ENCODE peak calls at places on chromosomes 2 and 18, in seven cellular contexts. One of them, this sample, is unnamed.
A peak's percentile ranks its signal among the peaks of the same experiment; 100 is the strongest.

GRCh38 chr2:151973901-151974199 is 125.0 kb downstream of the CACNB4 start:
- DNase-seq in transverse colon: no peak
- DNase-seq in testis: peak; percentile 27
- DNase-seq in esophagus muscularis mucosa: no peak
- DNase-seq in spleen: no peak
- DNase-seq in prostate gland: no peak
- DNase-seq in right lobe of liver: no peak
- DNase-seq in this sample: peak; percentile 47

GRCh38 chr2:15223887-15224286 is 337.2 kb downstream of the NBAS start:
- DNase-seq in transverse colon: no peak
- DNase-seq in testis: no peak
- DNase-seq in esophagus muscularis mucosa: no peak
- DNase-seq in spleen: no peak
- DNase-seq in prostate gland: no peak
- DNase-seq in right lobe of liver: no peak
- DNase-seq in this sample: no peak

GRCh38 chr2:85668009-85668856 is at the start of gene SFTPB:
- DNase-seq in transverse colon: no peak
- DNase-seq in testis: no peak
- DNase-seq in esophagus muscularis mucosa: no peak
- DNase-seq in spleen: no peak
- DNase-seq in prostate gland: no peak
- DNase-seq in right lobe of liver: no peak
- DNase-seq in this sample: peak; percentile 24

GRCh38 chr2:208638059-208638458 is 231.5 kb downstream of the PTH2R start:
- DNase-seq in transverse colon: no peak
- DNase-seq in testis: no peak
- DNase-seq in esophagus muscularis mucosa: no peak
- DNase-seq in spleen: no peak
- DNase-seq in prostate gland: no peak
- DNase-seq in right lobe of liver: no peak
- DNase-seq in this sample: no peak

GRCh38 chr2:239597216-239597615 is 196.4 kb upstream of the HDAC4 start:
- DNase-seq in transverse colon: no peak
- DNase-seq in testis: peak; percentile 9
- DNase-seq in esophagus muscularis mucosa: no peak
- DNase-seq in spleen: peak; percentile 59
- DNase-seq in prostate gland: no peak
- DNase-seq in right lobe of liver: peak; percentile 33
- DNase-seq in this sample: no peak

GRCh38 chr2:105104208-105104731 is 66.4 kb downstream of the MRPS9 start:
- DNase-seq in transverse colon: no peak
- DNase-seq in testis: no peak
- DNase-seq in esophagus muscularis mucosa: no peak
- DNase-seq in spleen: no peak
- DNase-seq in prostate gland: no peak
- DNase-seq in right lobe of liver: no peak
- DNase-seq in this sample: no peak

GRCh38 chr2:174951746-174952145 is 53.4 kb downstream of the CHN1 start:
- DNase-seq in transverse colon: no peak
- DNase-seq in testis: no peak
- DNase-seq in esophagus muscularis mucosa: no peak
- DNase-seq in spleen: no peak
- DNase-seq in prostate gland: no peak
- DNase-seq in right lobe of liver: no peak
- DNase-seq in this sample: no peak

GRCh38 chr2:3183766-3184165 is 193.9 kb downstream of the EIPR1 start:
- DNase-seq in transverse colon: no peak
- DNase-seq in testis: no peak
- DNase-seq in esophagus muscularis mucosa: no peak
- DNase-seq in spleen: peak; percentile 54
- DNase-seq in prostate gland: no peak
- DNase-seq in right lobe of liver: peak; percentile 24
- DNase-seq in this sample: no peak

GRCh38 chr2:127508621-127509034 is 17.7 kb downstream of the IWS1 start:
- DNase-seq in transverse colon: peak; percentile 62
- DNase-seq in testis: peak; percentile 71
- DNase-seq in esophagus muscularis mucosa: no peak
- DNase-seq in spleen: no peak
- DNase-seq in prostate gland: peak; percentile 47
- DNase-seq in right lobe of liver: peak; percentile 66
- DNase-seq in this sample: peak; percentile 79

GRCh38 chr2:62654423-62654791 is 51.1 kb upstream of the EHBP1 start:
- DNase-seq in transverse colon: no peak
- DNase-seq in testis: no peak
- DNase-seq in esophagus muscularis mucosa: no peak
- DNase-seq in spleen: no peak
- DNase-seq in prostate gland: no peak
- DNase-seq in right lobe of liver: no peak
- DNase-seq in this sample: no peak

GRCh38 chr2:190540048-190540447 is 5.5 kb upstream of the NEMP2 start:
- DNase-seq in transverse colon: no peak
- DNase-seq in testis: no peak
- DNase-seq in esophagus muscularis mucosa: no peak
- DNase-seq in spleen: no peak
- DNase-seq in prostate gland: no peak
- DNase-seq in right lobe of liver: no peak
- DNase-seq in this sample: no peak

GRCh38 chr18:33751613-33752221 is 173.7 kb downstream of the ASXL3 start:
- DNase-seq in transverse colon: no peak
- DNase-seq in testis: no peak
- DNase-seq in esophagus muscularis mucosa: no peak
- DNase-seq in spleen: no peak
- DNase-seq in prostate gland: no peak
- DNase-seq in right lobe of liver: no peak
- DNase-seq in this sample: no peak

GRCh38 chr2:149679286-149679685 is 91.7 kb upstream of the MMADHC start:
- DNase-seq in transverse colon: no peak
- DNase-seq in testis: no peak
- DNase-seq in esophagus muscularis mucosa: no peak
- DNase-seq in spleen: no peak
- DNase-seq in prostate gland: no peak
- DNase-seq in right lobe of liver: no peak
- DNase-seq in this sample: no peak

GRCh38 chr2:27250652-27251379 is 12.0 kb downstream of the SLC30A3 start:
- DNase-seq in transverse colon: no peak
- DNase-seq in testis: no peak
- DNase-seq in esophagus muscularis mucosa: no peak
- DNase-seq in spleen: no peak
- DNase-seq in prostate gland: no peak
- DNase-seq in right lobe of liver: no peak
- DNase-seq in this sample: no peak

GRCh38 chr2:149653831-149654445 is 66.4 kb upstream of the MMADHC start:
- DNase-seq in transverse colon: no peak
- DNase-seq in testis: no peak
- DNase-seq in esophagus muscularis mucosa: no peak
- DNase-seq in spleen: no peak
- DNase-seq in prostate gland: no peak
- DNase-seq in right lobe of liver: no peak
- DNase-seq in this sample: no peak

GRCh38 chr2:6835467-6835866 is 30.2 kb downstream of the CMPK2 start:
- DNase-seq in transverse colon: no peak
- DNase-seq in testis: no peak
- DNase-seq in esophagus muscularis mucosa: no peak
- DNase-seq in spleen: no peak
- DNase-seq in prostate gland: no peak
- DNase-seq in right lobe of liver: no peak
- DNase-seq in this sample: no peak

GRCh38 chr2:135741043-135741394 is 636 bp upstream of the UBXN4 start:
- DNase-seq in transverse colon: no peak
- DNase-seq in testis: no peak
- DNase-seq in esophagus muscularis mucosa: no peak
- DNase-seq in spleen: no peak
- DNase-seq in prostate gland: no peak
- DNase-seq in right lobe of liver: no peak
- DNase-seq in this sample: no peak

GRCh38 chr2:135744761-135745314 is 3.2 kb downstream of the UBXN4 start:
- DNase-seq in transverse colon: no peak
- DNase-seq in testis: peak; percentile 32
- DNase-seq in esophagus muscularis mucosa: no peak
- DNase-seq in spleen: peak; percentile 29
- DNase-seq in prostate gland: no peak
- DNase-seq in right lobe of liver: no peak
- DNase-seq in this sample: no peak

GRCh38 chr2:135741395-135742306 is at the start of gene UBXN4:
- DNase-seq in transverse colon: peak; percentile 98
- DNase-seq in testis: peak; percentile 99
- DNase-seq in esophagus muscularis mucosa: peak; percentile 99
- DNase-seq in spleen: peak; percentile 100
- DNase-seq in prostate gland: peak; percentile 98
- DNase-seq in right lobe of liver: peak; percentile 99
- DNase-seq in this sample: peak; percentile 97

GRCh38 chr2:135743860-135744259 is 2.2 kb downstream of the UBXN4 start:
- DNase-seq in transverse colon: no peak
- DNase-seq in testis: no peak
- DNase-seq in esophagus muscularis mucosa: no peak
- DNase-seq in spleen: no peak
- DNase-seq in prostate gland: no peak
- DNase-seq in right lobe of liver: no peak
- DNase-seq in this sample: no peak

GRCh38 chr2:135742307-135742838 is 718 bp downstream of the UBXN4 start:
- DNase-seq in transverse colon: peak; percentile 36
- DNase-seq in testis: peak; percentile 52
- DNase-seq in esophagus muscularis mucosa: no peak
- DNase-seq in spleen: no peak
- DNase-seq in prostate gland: peak; percentile 26
- DNase-seq in right lobe of liver: no peak
- DNase-seq in this sample: peak; percentile 47
- TF ChIP-seq POLR2A in transverse colon: peak; percentile 56
- TF ChIP-seq POLR2A in testis: no peak
- TF ChIP-seq POLR2A in esophagus muscularis mucosa: no peak
- TF ChIP-seq POLR2A in spleen: no peak
- TF ChIP-seq POLR2A in prostate gland: no peak
- TF ChIP-seq POLR2A in right lobe of liver: peak; percentile 41
- TF ChIP-seq POLR2A in this sample: peak; percentile 50

GRCh38 chr18:62688743-62689317 is 26.5 kb upstream of the PHLPP1 start:
- DNase-seq in transverse colon: no peak
- DNase-seq in testis: no peak
- DNase-seq in esophagus muscularis mucosa: no peak
- DNase-seq in spleen: no peak
- DNase-seq in prostate gland: no peak
- DNase-seq in right lobe of liver: no peak
- DNase-seq in this sample: no peak
- H3K9me3 ChIP-seq in transverse colon: peaks cover 12% of the 10 kb centered on the region
- H3K9me3 ChIP-seq in testis: no peaks in the 10 kb centered on the region
- H3K9me3 ChIP-seq in esophagus muscularis mucosa: no peaks in the 10 kb centered on the region
- H3K9me3 ChIP-seq in spleen: peaks cover 50% of the 10 kb centered on the region
- H3K9me3 ChIP-seq in prostate gland: no peaks in the 10 kb centered on the region
- H3K9me3 ChIP-seq in right lobe of liver: peaks cover 2% of the 10 kb centered on the region
- H3K9me3 ChIP-seq in this sample: no peaks in the 10 kb centered on the region

GRCh38 chr2:207256026-207256425 is 90.3 kb upstream of the KLF7 start:
- DNase-seq in transverse colon: no peak
- DNase-seq in testis: peak; percentile 79
- DNase-seq in esophagus muscularis mucosa: no peak
- DNase-seq in spleen: no peak
- DNase-seq in prostate gland: no peak
- DNase-seq in right lobe of liver: no peak
- DNase-seq in this sample: no peak
- H3K4me1 ChIP-seq in transverse colon: peaks cover 28% of the 10 kb centered on the region
- H3K4me1 ChIP-seq in testis: peaks cover 49% of the 10 kb centered on the region
- H3K4me1 ChIP-seq in esophagus muscularis mucosa: peaks cover 72% of the 10 kb centered on the region
- H3K4me1 ChIP-seq in spleen: peaks cover 13% of the 10 kb centered on the region
- H3K4me1 ChIP-seq in prostate gland: peaks cover 15% of the 10 kb centered on the region
- H3K4me1 ChIP-seq in right lobe of liver: no peaks in the 10 kb centered on the region
- H3K4me1 ChIP-seq in this sample: no peaks in the 10 kb centered on the region

GRCh38 chr18:74290831-74291770 is 662 bp downstream of the CYB5A start:
- DNase-seq in transverse colon: peak; percentile 65
- DNase-seq in testis: peak; percentile 43
- DNase-seq in esophagus muscularis mucosa: peak; percentile 88
- DNase-seq in spleen: peak; percentile 89
- DNase-seq in prostate gland: peak; percentile 67
- DNase-seq in right lobe of liver: no peak
- DNase-seq in this sample: peak; percentile 64
- TF ChIP-seq POLR2A in transverse colon: no peak
- TF ChIP-seq POLR2A in testis: no peak
- TF ChIP-seq POLR2A in esophagus muscularis mucosa: no peak
- TF ChIP-seq POLR2A in spleen: no peak
- TF ChIP-seq POLR2A in prostate gland: no peak
- TF ChIP-seq POLR2A in right lobe of liver: no peak
- TF ChIP-seq POLR2A in this sample: no peak

DNA sequence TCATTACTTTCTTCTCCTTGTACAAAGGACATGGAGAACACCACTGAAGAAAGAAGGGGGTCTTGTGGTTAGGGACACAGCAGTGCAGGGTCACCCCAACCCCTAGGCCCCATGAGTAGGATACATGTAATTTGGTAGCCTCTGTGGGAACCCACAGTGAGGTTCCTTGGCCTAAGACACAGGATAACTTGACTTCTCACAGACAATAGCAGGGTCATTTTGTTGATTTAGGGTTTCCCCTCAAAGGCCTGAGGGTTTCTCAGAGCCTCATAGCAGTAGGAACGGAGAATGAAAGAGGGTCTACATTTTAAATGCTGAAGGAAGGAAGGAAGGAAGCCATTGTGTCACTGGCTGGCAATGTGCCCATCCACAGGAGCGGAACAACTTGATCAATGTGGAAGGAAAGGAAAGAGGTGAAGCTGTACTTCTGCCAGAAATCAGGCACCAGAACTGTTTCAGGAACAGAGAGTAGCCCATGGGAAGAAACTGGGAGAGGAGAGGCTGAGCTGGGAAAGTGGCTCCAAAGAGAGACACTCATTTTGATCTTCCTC is 5.1 kb downstream of the IL1B start:
- DNase-seq in transverse colon: no peak
- DNase-seq in testis: no peak
- DNase-seq in esophagus muscularis mucosa: no peak
- DNase-seq in spleen: no peak
- DNase-seq in prostate gland: no peak
- DNase-seq in right lobe of liver: no peak
- DNase-seq in this sample: peak; percentile 46
- H3K9me3 ChIP-seq in transverse colon: no peaks in the 10 kb centered on the region
- H3K9me3 ChIP-seq in testis: no peaks in the 10 kb centered on the region
- H3K9me3 ChIP-seq in esophagus muscularis mucosa: no peaks in the 10 kb centered on the region
- H3K9me3 ChIP-seq in spleen: no peaks in the 10 kb centered on the region
- H3K9me3 ChIP-seq in prostate gland: no peaks in the 10 kb centered on the region
- H3K9me3 ChIP-seq in right lobe of liver: no peaks in the 10 kb centered on the region
- H3K9me3 ChIP-seq in this sample: no peaks in the 10 kb centered on the region

DNA sequence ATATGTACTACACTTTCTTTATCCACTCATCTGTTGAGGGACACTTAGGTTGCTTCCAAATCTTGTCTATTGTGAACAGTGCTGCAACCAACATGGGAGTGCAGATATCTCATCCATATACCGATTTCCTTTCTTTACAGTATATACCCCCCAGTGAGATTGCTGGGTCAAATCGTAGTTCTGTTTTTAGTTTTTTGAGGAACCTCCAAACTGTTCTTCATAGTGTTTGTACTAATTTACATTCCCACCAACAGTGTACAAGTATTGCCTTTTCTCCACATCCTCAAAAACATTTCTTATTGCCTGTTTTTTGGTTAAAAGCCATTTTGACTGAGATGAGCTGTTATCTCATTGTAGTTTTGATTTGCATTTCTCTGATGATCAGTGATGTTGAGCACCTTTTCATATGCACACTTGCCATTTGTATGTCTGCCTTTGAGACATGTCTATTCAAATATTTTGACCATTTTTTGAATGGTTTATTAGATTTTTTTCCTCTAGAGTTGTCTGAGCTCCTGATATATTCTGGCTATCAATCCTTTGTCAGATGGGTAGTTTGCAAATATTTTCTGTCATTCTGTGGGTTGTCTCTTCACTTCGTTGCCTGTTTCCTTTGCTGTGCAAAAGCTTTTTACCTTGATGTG is 12.2 kb downstream of the PLEK start:
- DNase-seq in transverse colon: no peak
- DNase-seq in testis: no peak
- DNase-seq in esophagus muscularis mucosa: no peak
- DNase-seq in spleen: no peak
- DNase-seq in prostate gland: no peak
- DNase-seq in right lobe of liver: no peak
- DNase-seq in this sample: no peak
- H3K4me1 ChIP-seq in transverse colon: no peaks in the 10 kb centered on the region
- H3K4me1 ChIP-seq in testis: no peaks in the 10 kb centered on the region
- H3K4me1 ChIP-seq in esophagus muscularis mucosa: no peaks in the 10 kb centered on the region
- H3K4me1 ChIP-seq in spleen: peaks cover 30% of the 10 kb centered on the region
- H3K4me1 ChIP-seq in prostate gland: no peaks in the 10 kb centered on the region
- H3K4me1 ChIP-seq in right lobe of liver: no peaks in the 10 kb centered on the region
- H3K4me1 ChIP-seq in this sample: no peaks in the 10 kb centered on the region